ENCODE peak calls at places on chromosomes 7 and 10, in nine cellular contexts. I is HFFc6, Q is neural progenitor cell, M is astrocyte of the cerebellum, B is testis, G is B cell, R is fibroblast of pulmonary artery, U is Caco-2, X is hepatocyte. H is an unnamed sample.

GRCh38 chr10:16779375-16779774 is 37.8 kb downstream of the RSU1 start:
- DNase-seq in I (no peak), Q (no peak), M (no peak), B (no peak), G (peak; percentile 14), R (no peak), U (no peak), X (no peak), H (no peak)

GRCh38 chr10:99551158-99551557 is 18.4 kb downstream of the NKX2-3 start:
- DNase-seq in I (peak; percentile 40), Q (peak; percentile 31), M (no peak), B (no peak), G (no peak), R (peak; percentile 24), U (no peak), X (no peak), H (no peak)

GRCh38 chr7:155145477-155146255 is 75.5 kb downstream of the HTR5A start:
- DNase-seq in I (no peak), Q (no peak), M (no peak), B (no peak), G (no peak), R (no peak), U (no peak), X (no peak), H (no peak)

GRCh38 chr10:5812283-5813090 is 747 bp downstream of the GDI2 start:
- DNase-seq in I (no peak), Q (peak; percentile 75), M (no peak), B (peak; percentile 43), G (no peak), R (no peak), U (no peak), X (peak; percentile 63), H (peak; percentile 42)

GRCh38 chr7:132183822-132184380 is 392.4 kb downstream of the PLXNA4 start:
- DNase-seq in I (no peak), Q (no peak), M (no peak), B (no peak), G (no peak), R (no peak), U (no peak), X (no peak), H (no peak)

GRCh38 chr10:100970914-100971811 is 1.9 kb downstream of the SEMA4G start:
- DNase-seq in I (no peak), Q (no peak), M (no peak), B (peak; percentile 7), G (no peak), R (no peak), U (peak; percentile 91), X (peak; percentile 56), H (peak; percentile 29)

GRCh38 chr7:52017802-52018679 is 701.4 kb upstream of the COBL start:
- DNase-seq in I (no peak), Q (peak; percentile 85), M (no peak), B (peak; percentile 66), G (no peak), R (no peak), U (peak; percentile 69), X (peak; percentile 50), H (peak; percentile 69)

GRCh38 chr7:149624006-149624405 is 126.4 kb upstream of the ZNF746 start:
- DNase-seq in I (peak; percentile 8), Q (peak; percentile 50), M (no peak), B (peak; percentile 35), G (peak; percentile 61), R (peak; percentile 7), U (no peak), X (peak; percentile 61), H (peak; percentile 41)

GRCh38 chr10:29635711-29636144 is 957 bp upstream of the SVIL start:
- DNase-seq in I (no peak), Q (peak; percentile 69), M (no peak), B (no peak), G (no peak), R (peak; percentile 48), U (peak; percentile 93), X (peak; percentile 41), H (peak; percentile 42)

GRCh38 chr10:109127363-109127762 is 795.9 kb downstream of the XPNPEP1 start:
- DNase-seq in I (no peak), Q (no peak), M (no peak), B (no peak), G (no peak), R (no peak), U (no peak), X (no peak), H (no peak)

GRCh38 chr7:71843677-71844076 is 568.5 kb downstream of the CALN1 start:
- DNase-seq in I (no peak), Q (no peak), M (no peak), B (no peak), G (no peak), R (no peak), U (no peak), X (no peak), H (no peak)
- TF ChIP-seq CTCF in I (no peak), Q (peak; percentile 15), M (no peak), B (no peak), G (no peak), R (no peak), U (no peak), X (no peak), H (no peak)

GRCh38 chr10:110918633-110919348 is at the start of gene BBIP1:
- DNase-seq in I (peak; percentile 100), Q (no peak), M (peak; percentile 100), B (no peak), G (peak; percentile 92), R (peak; percentile 100), U (no peak), X (peak; percentile 100), H (no peak)
- TF ChIP-seq CTCF in I (no peak), Q (no peak), M (no peak), B (no peak), G (no peak), R (no peak), U (no peak), X (no peak), H (no peak)

DNA sequence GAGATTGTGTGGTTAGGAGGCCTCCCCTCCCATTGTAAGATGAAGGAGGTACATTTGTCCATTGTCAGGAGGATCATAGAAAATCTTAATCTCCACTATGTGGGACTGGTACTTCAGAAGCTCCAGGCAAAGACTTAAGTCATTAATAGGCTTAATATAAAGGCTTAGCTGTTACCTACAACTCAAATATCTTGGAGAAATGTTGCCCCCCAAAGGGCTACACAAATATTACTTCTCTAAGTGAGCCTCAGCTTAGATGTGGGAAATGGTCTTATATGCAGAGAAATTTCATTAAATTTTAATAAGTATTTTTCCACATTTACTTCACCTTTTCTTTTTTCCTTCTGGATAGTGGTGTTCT is 27.2 kb downstream of the TAS2R41 start:
- DNase-seq in I (no peak), Q (no peak), M (no peak), B (no peak), G (no peak), R (peak; percentile 43), U (no peak), X (no peak), H (no peak)
- TF ChIP-seq CTCF in I (peak; percentile 50), Q (no peak), M (no peak), B (no peak), G (no peak), R (peak; percentile 2), U (no peak), X (no peak), H (no peak)

GRCh38 chr10:104485632-104486031 is 132.0 kb downstream of the CFAP58 start:
- DNase-seq in I (no peak), Q (peak; percentile 25), M (no peak), B (no peak), G (no peak), R (no peak), U (no peak), X (no peak), H (no peak)
- TF ChIP-seq CTCF in I (peak; percentile 51), Q (peak; percentile 45), M (peak; percentile 11), B (no peak), G (no peak), R (no peak), U (peak; percentile 33), X (no peak), H (no peak)

GRCh38 chr10:103474077-103474476 is 5.0 kb downstream of the CALHM3 start:
- DNase-seq in I (no peak), Q (no peak), M (no peak), B (no peak), G (no peak), R (no peak), U (no peak), X (no peak), H (no peak)

GRCh38 chr10:103479135-103479534 is at the start of gene CALHM3:
- DNase-seq in I (peak; percentile 15), Q (no peak), M (no peak), B (no peak), G (no peak), R (no peak), U (peak; percentile 62), X (no peak), H (peak; percentile 60)

GRCh38 chr10:103478671-103479070 is 369 bp downstream of the CALHM3 start:
- DNase-seq in I (no peak), Q (no peak), M (no peak), B (no peak), G (no peak), R (no peak), U (no peak), X (no peak), H (no peak)

GRCh38 chr10:103475437-103475836 is 3.6 kb downstream of the CALHM3 start:
- DNase-seq in I (no peak), Q (no peak), M (no peak), B (no peak), G (no peak), R (no peak), U (no peak), X (no peak), H (no peak)

GRCh38 chr10:103476046-103476768 is 2.8 kb downstream of the CALHM3 start:
- DNase-seq in I (no peak), Q (peak; percentile 72), M (no peak), B (peak; percentile 30), G (no peak), R (peak; percentile 22), U (no peak), X (no peak), H (no peak)
- TF ChIP-seq CTCF in I (peak; percentile 34), Q (peak; percentile 63), M (no peak), B (no peak), G (no peak), R (peak; percentile 27), U (no peak), X (no peak), H (no peak)

GRCh38 chr7:80678703-80679102 is 40.3 kb downstream of the CD36 start:
- DNase-seq in I (no peak), Q (no peak), M (no peak), B (no peak), G (no peak), R (no peak), U (peak; percentile 42), X (peak; percentile 48), H (no peak)

GRCh38 chr7:80682744-80683143 is 44.3 kb downstream of the CD36 start:
- DNase-seq in I (no peak), Q (no peak), M (no peak), B (no peak), G (no peak), R (no peak), U (no peak), X (no peak), H (no peak)

GRCh38 chr7:80680159-80680903 is 41.9 kb downstream of the CD36 start:
- DNase-seq in I (no peak), Q (no peak), M (no peak), B (no peak), G (no peak), R (no peak), U (no peak), X (no peak), H (no peak)

GRCh38 chr7:80677629-80678028 is 39.2 kb downstream of the CD36 start:
- DNase-seq in I (no peak), Q (no peak), M (no peak), B (no peak), G (no peak), R (no peak), U (no peak), X (no peak), H (no peak)

GRCh38 chr7:80681272-80681885 is 42.9 kb downstream of the CD36 start:
- DNase-seq in I (peak; percentile 20), Q (no peak), M (no peak), B (no peak), G (no peak), R (peak; percentile 56), U (no peak), X (peak; percentile 42), H (peak; percentile 17)
- TF ChIP-seq CTCF in I (peak; percentile 84), Q (peak; percentile 36), M (peak; percentile 39), B (no peak), G (peak; percentile 16), R (peak; percentile 62), U (peak; percentile 52), X (peak; percentile 40), H (no peak)